ENCODE peak calls at places on chromosomes 1 and 21, in nine cellular contexts. L is T-helper 9 cell, S is AG09319, U is hepatic stellate cell, M is NCI-H1436, Y is glutamatergic neuron, B is body of pancreas, N is left cardiac atrium, H is heart left ventricle. T is an unnamed sample.

GRCh38 chr1:13730751-13731482 is 30.9 kb downstream of the PRDM2 start:
- DNase-seq in L (peak), S (peak), U (no peak), M (no peak), Y (no peak), B (no peak), N (peak), H (no peak), T (no peak)

GRCh38 chr1:181028241-181029014 is 5.4 kb upstream of the MR1 start:
- DNase-seq in L (no peak), S (no peak), U (peak), M (no peak), Y (no peak), B (no peak), N (no peak), H (no peak), T (no peak)

GRCh38 chr1:19645544-19646252 is 1.6 kb downstream of the NBL1 start:
- DNase-seq in L (no peak), S (no peak), U (no peak), M (no peak), Y (peak), B (no peak), N (peak), H (no peak), T (no peak)

GRCh38 chr1:106022312-106022902 is 1034.1 kb upstream of the PRMT6 start:
- DNase-seq in L (no peak), S (no peak), U (no peak), M (no peak), Y (no peak), B (no peak), N (no peak), H (no peak), T (no peak)

GRCh38 chr1:77825356-77825709 is 45.9 kb downstream of the MIGA1 start:
- DNase-seq in L (no peak), S (no peak), U (peak), M (no peak), Y (no peak), B (peak), N (no peak), H (no peak), T (no peak)

GRCh38 chr1:247487057-247487456 is 29.2 kb upstream of the OR2B11 start:
- DNase-seq in L (peak), S (no peak), U (peak), M (peak), Y (no peak), B (no peak), N (no peak), H (no peak), T (no peak)

GRCh38 chr1:215321802-215322201 is 239.3 kb downstream of the KCNK2 start:
- DNase-seq in L (no peak), S (no peak), U (no peak), M (no peak), Y (no peak), B (no peak), N (no peak), H (no peak), T (no peak)

GRCh38 chr1:198157847-198158765 is 1.3 kb downstream of the NEK7 start:
- DNase-seq in L (no peak), S (no peak), U (peak), M (no peak), Y (no peak), B (no peak), N (no peak), H (no peak), T (no peak)

GRCh38 chr21:30255679-30256078 is 27.1 kb downstream of the KRTAP24-1 start:
- DNase-seq in L (no peak), S (no peak), U (no peak), M (no peak), Y (no peak), B (no peak), N (no peak), H (no peak), T (no peak)

GRCh38 chr1:185156321-185156853 is 366 bp downstream of the TRMT1L start:
- DNase-seq in L (no peak), S (no peak), U (no peak), M (no peak), Y (no peak), B (no peak), N (no peak), H (no peak), T (no peak)

GRCh38 chr1:71859806-71860205 is 422.5 kb downstream of the NEGR1 start:
- DNase-seq in L (no peak), S (no peak), U (no peak), M (no peak), Y (no peak), B (no peak), N (no peak), H (no peak), T (no peak)

GRCh38 chr21:28099296-28099695 is 893.4 kb downstream of the LTN1 start:
- DNase-seq in L (no peak), S (no peak), U (no peak), M (no peak), Y (no peak), B (peak), N (peak), H (peak), T (no peak)

GRCh38 chr21:39071623-39072214 is 111.5 kb downstream of the PSMG1 start:
- DNase-seq in L (no peak), S (peak), U (no peak), M (no peak), Y (no peak), B (no peak), N (no peak), H (no peak), T (no peak)

GRCh38 chr1:218292515-218292914 is 7.4 kb downstream of the RRP15 start:
- DNase-seq in L (no peak), S (no peak), U (no peak), M (no peak), Y (no peak), B (no peak), N (no peak), H (no peak), T (no peak)

GRCh38 chr1:3530086-3530930 is 75.8 kb downstream of the ARHGEF16 start:
- DNase-seq in L (no peak), S (no peak), U (no peak), M (no peak), Y (peak), B (peak), N (no peak), H (no peak), T (peak)

GRCh38 chr1:36859926-36860325 is 174.4 kb downstream of the GRIK3 start:
- DNase-seq in L (no peak), S (no peak), U (no peak), M (no peak), Y (no peak), B (no peak), N (no peak), H (no peak), T (no peak)

GRCh38 chr1:36956570-36956969 is 77.7 kb downstream of the GRIK3 start:
- DNase-seq in L (no peak), S (no peak), U (no peak), M (peak), Y (no peak), B (no peak), N (no peak), H (no peak), T (no peak)

GRCh38 chr1:198913667-198914066 is 274.8 kb downstream of the PTPRC start:
- DNase-seq in L (no peak), S (no peak), U (no peak), M (no peak), Y (no peak), B (no peak), N (peak), H (peak), T (no peak)

GRCh38 chr1:200673952-200674823 is 4.5 kb upstream of the DDX59 start:
- DNase-seq in L (no peak), S (no peak), U (no peak), M (no peak), Y (no peak), B (no peak), N (no peak), H (no peak), T (no peak)

GRCh38 chr1:12275370-12275769 is 45.5 kb downstream of the VPS13D start:
- DNase-seq in L (peak), S (no peak), U (peak), M (no peak), Y (peak), B (peak), N (no peak), H (no peak), T (no peak)

GRCh38 chr1:81876901-81877750 is 76.4 kb downstream of the ADGRL2 start:
- DNase-seq in L (no peak), S (no peak), U (peak), M (no peak), Y (no peak), B (no peak), N (no peak), H (no peak), T (no peak)

GRCh38 chr21:42242611-42243010 is 23.7 kb downstream of the ABCG1 start:
- DNase-seq in L (no peak), S (no peak), U (no peak), M (no peak), Y (no peak), B (no peak), N (no peak), H (no peak), T (no peak)